ENCODE peak calls at places on chromosomes 6 and 20, in five cellular contexts. G is CD8-positive, alpha-beta memory T cell; F is CD8-positive, alpha-beta T cell; P is brain microvascular endothelial cell; I is pancreas. E is an unnamed sample.

GRCh38 chr6:115882174-115882573 is 178.5 kb downstream of the FRK start:
- DNase-seq in I (no peak), F (no peak), P (no peak), G (no peak), E (no peak)

GRCh38 chr6:99458319-99458718 is 33.2 kb upstream of the PNISR start:
- DNase-seq in G (no peak), P (peak; percentile 36), I (no peak), F (no peak), E (no peak)

GRCh38 chr6:160510976-160511617 is 153.0 kb downstream of the LPA start:
- DNase-seq in G (no peak), F (no peak), P (no peak), I (no peak), E (no peak)

GRCh38 chr6:113733386-113733785 is 123.8 kb upstream of the MARCKS start:
- DNase-seq in G (no peak), F (no peak), P (no peak), I (no peak), E (no peak)

GRCh38 chr20:44460795-44461141 is 14.9 kb upstream of the TTPAL start:
- DNase-seq in I (no peak), G (no peak), P (no peak), F (no peak), E (no peak)

GRCh38 chr20:1298166-1298565 is 30.8 kb downstream of the SDCBP2 start:
- DNase-seq in P (no peak), F (no peak), I (no peak), G (no peak), E (no peak)

GRCh38 chr6:81865712-81866111 is 113.2 kb upstream of the TENT5A start:
- DNase-seq in G (no peak), P (peak; percentile 48), I (no peak), F (no peak), E (no peak)

GRCh38 chr6:170212051-170212756 is 78.7 kb downstream of the DLL1 start:
- DNase-seq in P (no peak), F (no peak), I (no peak), G (no peak), E (no peak)

GRCh38 chr20:53734006-53734688 is 140.5 kb upstream of the ZNF217 start:
- DNase-seq in F (no peak), P (no peak), G (no peak), I (no peak), E (no peak)

GRCh38 chr20:18403269-18403668 is 63.6 kb downstream of the DZANK1 start:
- DNase-seq in F (no peak), P (no peak), I (no peak), G (no peak), E (no peak)

GRCh38 chr6:144544266-144544830 is 259.2 kb downstream of the UTRN start:
- DNase-seq in I (no peak), G (no peak), F (no peak), P (no peak), E (no peak)

DNA sequence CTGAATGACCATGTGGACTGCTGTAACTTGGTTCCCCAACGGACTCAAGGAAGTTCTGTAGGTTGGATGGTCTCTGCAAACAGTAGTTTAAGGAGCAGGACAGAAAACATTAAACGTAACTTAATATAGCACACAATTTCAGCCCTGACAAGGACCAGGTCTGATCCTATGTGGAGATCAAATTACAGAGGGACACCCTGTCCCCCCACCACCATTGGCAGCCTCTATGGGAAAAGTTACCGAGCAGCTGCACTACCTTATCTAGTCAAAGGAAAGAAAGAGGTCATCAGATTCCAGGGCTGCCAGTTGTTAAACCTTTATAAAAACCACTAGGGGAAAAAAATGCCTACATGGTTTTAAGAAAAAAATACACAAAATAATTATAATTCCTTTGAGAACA is 191.5 kb upstream of the RSPO3 start:
- DNase-seq in G (no peak), P (no peak), F (no peak), I (no peak), E (no peak)
- H3K27me3 ChIP-seq in G (no peaks in the 10 kb centered on the region), P (no peaks in the 10 kb centered on the region), F (no peaks in the 10 kb centered on the region), I (no peaks in the 10 kb centered on the region), E (no peaks in the 10 kb centered on the region)

GRCh38 chr6:50712291-50712690 is 1.0 kb upstream of the TFAP2D start:
- DNase-seq in I (no peak), G (no peak), P (no peak), F (no peak), E (no peak)
- H3K27me3 ChIP-seq in I (peaks cover 2% of the 10 kb centered on the region), G (no peaks in the 10 kb centered on the region), P (peaks cover 24% of the 10 kb centered on the region), F (no peaks in the 10 kb centered on the region), E (peaks cover 76% of the 10 kb centered on the region)

GRCh38 chr6:3325210-3325609 is 66.5 kb downstream of the PSMG4 start:
- DNase-seq in F (no peak), I (no peak), G (no peak), P (peak; percentile 63), E (no peak)

GRCh38 chr6:3328145-3328544 is 69.4 kb downstream of the PSMG4 start:
- DNase-seq in F (no peak), P (peak; percentile 90), I (no peak), G (no peak), E (no peak)

GRCh38 chr6:3326981-3327380 is 68.2 kb downstream of the PSMG4 start:
- DNase-seq in F (no peak), P (no peak), G (no peak), I (no peak), E (no peak)

GRCh38 chr6:3327403-3327802 is 68.7 kb downstream of the PSMG4 start:
- DNase-seq in I (no peak), P (no peak), G (no peak), F (no peak), E (no peak)

GRCh38 chr6:3326179-3326971 is 67.6 kb downstream of the PSMG4 start:
- DNase-seq in G (no peak), I (no peak), P (no peak), F (no peak), E (no peak)
- H3K27me3 ChIP-seq in G (no peaks in the 10 kb centered on the region), I (no peaks in the 10 kb centered on the region), P (no peaks in the 10 kb centered on the region), F (no peaks in the 10 kb centered on the region), E (no peaks in the 10 kb centered on the region)

DNA sequence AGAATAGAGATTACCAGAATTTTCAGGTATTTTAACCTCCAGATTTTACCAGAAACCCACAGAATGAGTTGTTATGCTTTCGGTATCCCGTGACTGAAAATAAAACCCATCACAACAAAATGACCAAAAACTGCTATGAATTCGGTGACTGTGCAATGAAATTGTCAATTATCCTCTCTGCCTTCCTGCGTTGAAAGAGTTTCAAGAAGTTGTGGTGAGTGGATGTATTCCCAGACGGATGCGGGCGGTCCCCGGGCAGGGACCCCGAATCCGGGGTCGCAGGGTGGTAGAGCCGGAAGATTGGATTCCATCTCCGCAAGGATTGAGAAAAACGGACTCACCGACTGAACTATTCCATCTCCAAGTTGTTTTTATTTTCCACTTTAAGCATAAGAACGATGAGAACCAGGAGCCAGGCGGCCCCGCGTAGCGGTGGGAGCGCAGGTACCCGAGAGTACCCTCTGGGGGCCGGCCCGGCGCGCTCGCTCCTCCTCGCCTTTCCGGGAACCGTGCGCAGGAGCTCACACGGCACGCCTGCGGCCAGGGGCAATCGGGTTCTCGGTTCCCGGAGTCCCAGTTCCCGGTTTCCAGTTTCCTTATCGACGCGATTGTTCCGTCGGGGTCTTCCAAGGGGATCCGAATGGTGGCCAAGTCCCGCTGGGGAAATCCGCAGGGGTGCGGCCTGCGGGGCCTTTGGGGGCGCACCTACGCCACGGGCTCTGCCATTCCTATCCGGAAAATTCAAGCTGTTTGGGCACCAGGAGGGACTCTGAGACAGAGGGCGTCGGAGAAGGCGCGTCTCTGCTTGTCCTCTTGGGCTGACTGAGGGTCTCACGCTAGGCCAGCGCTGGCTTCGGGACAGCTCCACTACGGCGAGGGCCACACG is 104.9 kb upstream of the PRDM1 start:
- DNase-seq in I (peak; percentile 64), G (peak; percentile 23), F (no peak), P (no peak), E (peak; percentile 15)
- H3K27me3 ChIP-seq in I (peaks cover 35% of the 10 kb centered on the region), G (peaks cover 8% of the 10 kb centered on the region), F (peaks cover 21% of the 10 kb centered on the region), P (peaks cover 20% of the 10 kb centered on the region), E (peaks cover 38% of the 10 kb centered on the region)

GRCh38 chr6:149995235-149995750 is 30.0 kb downstream of the RAET1L start:
- DNase-seq in G (no peak), P (no peak), F (no peak), I (no peak), E (no peak)
- H3K27me3 ChIP-seq in G (peaks cover 28% of the 10 kb centered on the region), P (peaks cover 47% of the 10 kb centered on the region), F (peaks cover 9% of the 10 kb centered on the region), I (peaks cover 20% of the 10 kb centered on the region), E (peaks cover 52% of the 10 kb centered on the region)

GRCh38 chr20:32573167-32573851 is 11.8 kb downstream of the NOL4L start:
- DNase-seq in F (no peak), G (no peak), P (no peak), I (peak; percentile 18), E (no peak)
- H3K27me3 ChIP-seq in F (no peaks in the 10 kb centered on the region), G (no peaks in the 10 kb centered on the region), P (no peaks in the 10 kb centered on the region), I (no peaks in the 10 kb centered on the region), E (no peaks in the 10 kb centered on the region)